ENCODE peak calls at places on chromosomes 7 and 10, in eight cellular contexts. Z is activated T-helper 1 cell treated with anti-CD3 and anti-CD28 coated beads, Interleukin-2, amount 50 U/mL, for 16 hours; V is NCI-H2029; C is mucosa of gallbladder; A is OCI-LY7; I is stimulated activated CD8-positive, alpha-beta memory T cell treated with anti-CD3 and anti-CD28 coated beads, Interleukin-15, amount 100 ng/mL, for 1 hour; J is substantia nigra; R is Panc1. Q is an unnamed sample.
A peak's percentile ranks its signal among the peaks of the same experiment; 100 is the strongest.

GRCh38 chr10:77463967-77464745 is 173.5 kb downstream of the KCNMA1 start:
- DNase-seq in V (no peak), I (no peak), R (no peak), C (no peak), A (no peak), Z (no peak), J (no peak), Q (no peak)

GRCh38 chr7:155741061-155741460 is 71.2 kb downstream of the SHH start:
- DNase-seq in R (no peak), V (no peak), I (no peak), Z (no peak), C (no peak), J (no peak), A (no peak), Q (no peak)

GRCh38 chr10:53957401-53957800 is 843.6 kb downstream of the PCDH15 start:
- DNase-seq in Z (no peak), I (no peak), J (no peak), C (no peak), A (no peak), V (no peak), R (no peak), Q (no peak)

GRCh38 chr7:157228864-157229422 is 90.2 kb downstream of the UBE3C start:
- DNase-seq in V (no peak), A (peak; percentile 37), C (no peak), I (no peak), J (no peak), R (no peak), Z (no peak), Q (no peak)

GRCh38 chr7:112982441-112983063 is 104.1 kb downstream of the GPR85 start:
- DNase-seq in I (no peak), C (no peak), R (no peak), A (peak; percentile 47), J (no peak), V (no peak), Z (no peak), Q (no peak)

GRCh38 chr7:1432411-1433082 is 26.7 kb downstream of the MICALL2 start:
- DNase-seq in V (peak; percentile 17), I (peak; percentile 80), A (peak; percentile 69), J (peak; percentile 66), Z (peak; percentile 70), R (peak; percentile 24), C (peak; percentile 58), Q (peak; percentile 19)

GRCh38 chr7:116671681-116672595 is at the start of gene MET:
- DNase-seq in V (peak; percentile 22), J (peak; percentile 74), A (no peak), C (peak; percentile 80), Z (no peak), I (no peak), R (peak; percentile 69), Q (peak; percentile 82)

GRCh38 chr7:78220754-78221153 is 422.2 kb downstream of the PHTF2 start:
- DNase-seq in Z (no peak), V (no peak), I (no peak), J (no peak), C (no peak), R (no peak), A (no peak), Q (no peak)

GRCh38 chr7:17152698-17153097 is 145.8 kb upstream of the AHR start:
- DNase-seq in R (no peak), C (no peak), Z (no peak), J (no peak), I (no peak), A (no peak), V (no peak), Q (no peak)

GRCh38 chr10:97721871-97722780 is 8.6 kb downstream of the MARVELD1 start:
- DNase-seq in A (no peak), V (no peak), J (no peak), C (no peak), I (no peak), Z (no peak), R (no peak), Q (no peak)

GRCh38 chr7:7861211-7861633 is 107.4 kb upstream of the GLCCI1 start:
- DNase-seq in I (no peak), C (no peak), R (peak; percentile 98), V (peak; percentile 80), Z (no peak), A (no peak), J (no peak), Q (no peak)

GRCh38 chr10:36021096-36021495 is 379.0 kb upstream of the FZD8 start:
- DNase-seq in J (no peak), A (no peak), V (no peak), Z (no peak), I (no peak), C (no peak), R (no peak), Q (no peak)

GRCh38 chr7:1503390-1503789 is 799 bp downstream of the INTS1 start:
- DNase-seq in R (no peak), I (no peak), A (no peak), Z (no peak), V (no peak), J (no peak), C (no peak), Q (no peak)

GRCh38 chr7:99021941-99022560 is 121.9 kb downstream of the SMURF1 start:
- DNase-seq in C (peak; percentile 37), A (no peak), V (peak; percentile 10), R (no peak), J (no peak), I (no peak), Z (no peak), Q (no peak)

GRCh38 chr10:1085258-1085657 is 29.1 kb downstream of the WDR37 start:
- DNase-seq in Z (no peak), C (no peak), I (no peak), R (no peak), A (no peak), J (no peak), V (no peak), Q (no peak)

GRCh38 chr10:113454341-113455061 is 98.4 kb upstream of the HABP2 start:
- DNase-seq in V (no peak), J (peak; percentile 20), I (no peak), C (peak; percentile 47), Z (no peak), A (peak; percentile 40), R (no peak), Q (no peak)

GRCh38 chr7:54798569-54798968 is 39.6 kb upstream of the SEC61G start:
- DNase-seq in C (no peak), V (no peak), J (no peak), I (no peak), R (no peak), A (no peak), Z (no peak), Q (no peak)

GRCh38 chr10:97124211-97124610 is 61.5 kb downstream of the SLIT1 start:
- DNase-seq in A (no peak), Z (no peak), R (no peak), C (no peak), I (no peak), J (no peak), V (no peak), Q (no peak)

GRCh38 chr10:29254123-29255046 is 34.5 kb upstream of the LYZL1 start:
- DNase-seq in A (no peak), C (no peak), Z (no peak), I (no peak), R (no peak), J (no peak), V (no peak), Q (no peak)

GRCh38 chr7:129896568-129897382 is 56.0 kb downstream of the UBE2H start:
- DNase-seq in V (no peak), R (no peak), A (no peak), Z (no peak), I (no peak), C (no peak), J (no peak), Q (no peak)

GRCh38 chr7:5689118-5689517 is 92.3 kb downstream of the RNF216 start:
- DNase-seq in C (no peak), V (no peak), R (no peak), J (no peak), I (no peak), Z (no peak), A (no peak), Q (no peak)

GRCh38 chr7:141290365-141290764 is 216.5 kb downstream of the TMEM178B start:
- DNase-seq in A (no peak), C (no peak), V (no peak), Z (no peak), R (no peak), I (no peak), J (no peak), Q (no peak)

GRCh38 chr7:96819111-96819700 is 109.6 kb upstream of the SEM1 start:
- DNase-seq in C (no peak), R (no peak), Z (no peak), A (no peak), V (no peak), J (no peak), I (no peak), Q (no peak)

GRCh38 chr10:88987243-88987726 is 3.3 kb upstream of the FAS start:
- DNase-seq in Z (no peak), I (no peak), A (no peak), V (no peak), J (no peak), R (no peak), C (no peak), Q (no peak)

GRCh38 chr10:71888248-71888622 is 37.2 kb upstream of the PSAP start:
- DNase-seq in I (no peak), V (no peak), J (no peak), C (no peak), R (no peak), A (no peak), Z (no peak), Q (no peak)

GRCh38 chr10:124575107-124576035 is 113.7 kb downstream of the LHPP start:
- DNase-seq in J (no peak), I (no peak), R (no peak), C (no peak), V (no peak), Z (no peak), A (no peak), Q (no peak)

GRCh38 chr7:97499204-97499603 is 232.7 kb upstream of the TAC1 start:
- DNase-seq in A (peak; percentile 29), C (peak; percentile 35), V (no peak), Z (no peak), J (peak; percentile 12), R (peak; percentile 30), I (no peak), Q (no peak)

GRCh38 chr7:21580073-21580521 is 37.3 kb downstream of the DNAH11 start:
- DNase-seq in J (no peak), A (no peak), R (no peak), C (no peak), Z (no peak), V (no peak), I (no peak), Q (no peak)

GRCh38 chr10:3773465-3774017 is 11.5 kb downstream of the KLF6 start:
- DNase-seq in I (no peak), J (no peak), V (no peak), C (no peak), A (no peak), R (no peak), Z (no peak), Q (no peak)